ENCODE peak calls at places on chromosomes 2 and 18, in five cellular contexts. B is kidney, Y is glutamatergic neuron, D is stomach, T is RWPE1. P is an unnamed sample.

GRCh38 chr2:86142737-86143257 is 36.8 kb downstream of the PTCD3 start:
- DNase-seq in B (no peak), Y (no peak), D (no peak), T (no peak), P (no peak)

GRCh38 chr2:11680901-11681721 is 11.1 kb upstream of the NTSR2 start:
- DNase-seq in B (no peak), Y (no peak), D (peak), T (no peak), P (no peak)

GRCh38 chr2:16870677-16871076 is 205.0 kb upstream of the CYRIA start:
- DNase-seq in B (no peak), Y (no peak), D (no peak), T (no peak), P (no peak)

GRCh38 chr2:55111570-55112228 is 61.4 kb upstream of the RTN4 start:
- DNase-seq in B (peak), Y (peak), D (peak), T (peak), P (no peak)

GRCh38 chr2:16565481-16565880 is 100.2 kb downstream of the CYRIA start:
- DNase-seq in B (no peak), Y (no peak), D (no peak), T (no peak), P (no peak)

GRCh38 chr2:30234180-30234971 is 3.0 kb downstream of the LBH start:
- DNase-seq in B (no peak), Y (no peak), D (peak), T (peak), P (no peak)

GRCh38 chr2:119784876-119785275 is 25.2 kb downstream of the PTPN4 start:
- DNase-seq in B (no peak), Y (no peak), D (no peak), T (no peak), P (no peak)

GRCh38 chr2:127604986-127605385 is 41.0 kb upstream of the GPR17 start:
- DNase-seq in B (no peak), Y (no peak), D (peak), T (no peak), P (no peak)

GRCh38 chr2:75416420-75417342 is 144.1 kb downstream of the EVA1A start:
- DNase-seq in B (no peak), Y (no peak), D (no peak), T (no peak), P (no peak)

GRCh38 chr2:27049422-27050280 is 1.8 kb upstream of the AGBL5 start:
- DNase-seq in B (peak), Y (peak), D (no peak), T (peak), P (no peak)

GRCh38 chr2:101200714-101201113 is 49.5 kb upstream of the TBC1D8 start:
- DNase-seq in B (no peak), Y (no peak), D (no peak), T (peak), P (no peak)

GRCh38 chr2:219521066-219521880 is 7.0 kb downstream of the ASIC4 start:
- DNase-seq in B (no peak), Y (peak), D (no peak), T (peak), P (no peak)

GRCh38 chr18:27223570-27224340 is 38.6 kb upstream of the CHST9 start:
- DNase-seq in B (no peak), Y (peak), D (no peak), T (no peak), P (no peak)

GRCh38 chr18:31489311-31489710 is 8.7 kb upstream of the DSG2 start:
- DNase-seq in B (no peak), Y (no peak), D (no peak), T (no peak), P (no peak)

GRCh38 chr2:234074751-234075520 is 24.4 kb downstream of the SPP2 start:
- DNase-seq in B (no peak), Y (no peak), D (no peak), T (no peak), P (no peak)

GRCh38 chr18:59385191-59385590 is 26.1 kb upstream of the LMAN1 start:
- DNase-seq in B (no peak), Y (no peak), D (no peak), T (no peak), P (no peak)

GRCh38 chr2:85504434-85505261 is 34.3 kb upstream of the MAT2A start:
- DNase-seq in B (no peak), Y (peak), D (peak), T (peak), P (no peak)

GRCh38 chr2:209526541-209526940 is 102.7 kb downstream of the MAP2 start:
- DNase-seq in B (no peak), Y (no peak), D (no peak), T (no peak), P (no peak)

GRCh38 chr2:170975127-170975942 is 46.3 kb downstream of the GORASP2 start:
- DNase-seq in B (no peak), Y (no peak), D (no peak), T (no peak), P (no peak)

GRCh38 chr2:62568074-62568473 is 62.1 kb upstream of the TMEM17 start:
- DNase-seq in B (no peak), Y (no peak), D (no peak), T (no peak), P (no peak)

GRCh38 chr18:8339958-8340357 is 269.3 kb upstream of the RAB12 start:
- DNase-seq in B (no peak), Y (no peak), D (no peak), T (no peak), P (no peak)

GRCh38 chr2:122539311-122539710 is 783.9 kb downstream of the TSN start:
- DNase-seq in B (no peak), Y (no peak), D (no peak), T (no peak), P (no peak)
- TF ChIP-seq CTCF in B (no peak), Y (no peak), D (no peak), T (no peak), P (no peak)

DNA sequence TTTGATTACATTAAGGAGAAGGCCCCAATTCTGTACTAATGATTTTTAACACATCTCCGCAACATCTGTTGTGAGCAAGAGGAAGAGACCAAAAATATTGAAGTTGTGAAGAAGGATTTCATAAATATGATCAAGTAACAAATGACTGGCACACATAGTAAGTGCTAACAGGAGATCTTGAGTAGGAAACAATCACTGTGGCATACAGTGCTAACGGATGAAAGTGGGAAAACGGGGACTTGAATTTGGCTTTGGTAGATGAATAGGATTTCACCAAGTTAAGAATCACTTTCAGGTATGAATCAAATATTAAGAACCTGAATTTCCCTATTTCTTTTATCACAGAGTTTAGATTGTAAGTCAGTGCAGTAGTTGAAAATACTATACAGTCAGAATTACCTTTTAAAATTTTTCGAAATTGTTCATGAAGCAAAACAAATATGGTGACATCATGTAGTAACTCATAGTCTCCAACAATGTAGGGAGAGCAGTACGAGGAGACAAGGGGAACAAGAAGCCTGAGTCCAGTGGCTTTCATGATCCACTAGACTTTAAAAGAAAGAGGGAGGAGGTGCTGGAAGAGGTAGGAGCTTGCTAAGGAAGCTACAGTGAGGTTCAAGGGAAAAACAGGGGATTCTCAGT is 16.3 kb downstream of the CWC22 start:
- DNase-seq in B (no peak), Y (no peak), D (no peak), T (no peak), P (no peak)
- TF ChIP-seq CTCF in B (no peak), Y (no peak), D (no peak), T (no peak), P (no peak)

DNA sequence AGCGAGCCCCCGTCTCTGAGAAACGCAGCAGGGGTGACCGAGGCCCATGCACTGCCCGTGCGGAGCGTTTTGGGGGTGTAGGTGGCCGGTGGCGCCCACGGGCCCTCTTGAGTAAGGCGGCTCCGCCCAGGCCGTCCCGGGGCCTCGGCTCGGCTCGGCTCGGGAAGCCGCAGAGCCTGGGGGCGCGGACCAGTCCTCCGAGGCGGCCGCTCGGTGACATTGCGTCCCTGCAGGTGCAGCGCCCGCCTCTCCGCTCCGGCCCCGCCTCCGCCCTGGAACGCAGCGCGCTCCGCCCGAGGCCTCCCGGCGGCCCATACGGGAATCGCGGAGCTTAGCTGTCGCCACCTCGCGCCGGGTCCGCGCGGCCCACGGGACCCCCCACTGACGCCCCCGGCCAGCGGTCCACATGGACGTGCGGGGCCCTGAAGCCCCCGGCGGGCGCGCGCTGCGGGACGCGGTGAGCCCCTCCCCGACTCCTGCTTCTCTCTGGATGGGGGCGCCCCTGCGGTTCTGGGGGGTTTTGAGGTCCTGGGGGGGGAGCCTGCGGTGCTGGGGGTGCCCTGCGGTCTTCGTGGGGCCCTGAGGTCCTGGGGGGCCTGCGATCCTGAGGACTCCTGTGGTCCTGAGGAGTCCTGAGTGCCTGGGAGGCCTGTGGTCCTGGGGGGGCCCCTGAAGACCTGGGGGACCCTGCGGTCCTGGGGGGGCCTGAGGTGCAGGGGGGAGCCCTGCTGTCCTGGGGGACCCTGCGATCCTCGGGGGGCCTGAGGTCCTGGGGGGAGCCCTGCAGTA is at the start of gene HSBP1L1:
- DNase-seq in B (peak), Y (peak), D (peak), T (peak), P (no peak)
- TF ChIP-seq CTCF in B (no peak), Y (no peak), D (peak), T (peak), P (peak)

DNA sequence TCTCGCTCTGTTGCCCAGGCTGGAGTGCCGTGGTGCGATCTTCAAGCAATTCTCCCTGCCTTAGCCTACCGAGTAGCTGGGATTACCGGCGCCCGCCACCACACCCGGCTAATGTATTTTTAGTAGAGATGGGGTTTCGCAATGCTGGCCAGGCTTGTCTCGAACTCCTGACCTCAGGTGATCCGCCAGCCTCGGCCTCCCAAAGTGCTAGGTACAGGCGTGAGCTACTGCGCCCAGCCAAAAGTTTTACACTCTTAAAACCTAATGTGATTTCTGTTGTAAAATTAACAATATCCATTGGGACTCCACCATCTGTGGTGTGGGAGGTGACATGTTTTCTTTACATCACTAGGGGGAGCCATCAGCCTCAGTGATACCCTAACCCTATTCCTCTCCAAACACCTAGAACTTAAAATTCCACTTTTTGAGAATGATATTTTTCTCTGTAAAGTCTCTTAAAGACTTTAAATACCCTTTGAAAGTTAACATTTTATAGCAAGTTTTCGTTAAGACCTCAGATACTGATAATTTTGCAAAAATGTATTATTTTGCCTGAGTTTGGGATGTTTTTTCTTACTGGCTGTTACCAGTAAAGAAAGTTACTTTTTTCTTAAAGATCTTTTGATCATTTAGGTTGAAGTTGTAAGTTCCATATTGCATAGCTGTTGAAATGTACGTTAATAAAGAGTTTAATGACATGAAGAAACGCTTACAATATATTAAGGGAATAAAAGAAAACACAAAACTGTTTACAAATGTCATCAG is 11.6 kb upstream of the EIF2AK2 start:
- DNase-seq in B (no peak), Y (no peak), D (no peak), T (peak), P (no peak)
- TF ChIP-seq CTCF in B (peak), Y (peak), D (peak), T (peak), P (peak)

DNA sequence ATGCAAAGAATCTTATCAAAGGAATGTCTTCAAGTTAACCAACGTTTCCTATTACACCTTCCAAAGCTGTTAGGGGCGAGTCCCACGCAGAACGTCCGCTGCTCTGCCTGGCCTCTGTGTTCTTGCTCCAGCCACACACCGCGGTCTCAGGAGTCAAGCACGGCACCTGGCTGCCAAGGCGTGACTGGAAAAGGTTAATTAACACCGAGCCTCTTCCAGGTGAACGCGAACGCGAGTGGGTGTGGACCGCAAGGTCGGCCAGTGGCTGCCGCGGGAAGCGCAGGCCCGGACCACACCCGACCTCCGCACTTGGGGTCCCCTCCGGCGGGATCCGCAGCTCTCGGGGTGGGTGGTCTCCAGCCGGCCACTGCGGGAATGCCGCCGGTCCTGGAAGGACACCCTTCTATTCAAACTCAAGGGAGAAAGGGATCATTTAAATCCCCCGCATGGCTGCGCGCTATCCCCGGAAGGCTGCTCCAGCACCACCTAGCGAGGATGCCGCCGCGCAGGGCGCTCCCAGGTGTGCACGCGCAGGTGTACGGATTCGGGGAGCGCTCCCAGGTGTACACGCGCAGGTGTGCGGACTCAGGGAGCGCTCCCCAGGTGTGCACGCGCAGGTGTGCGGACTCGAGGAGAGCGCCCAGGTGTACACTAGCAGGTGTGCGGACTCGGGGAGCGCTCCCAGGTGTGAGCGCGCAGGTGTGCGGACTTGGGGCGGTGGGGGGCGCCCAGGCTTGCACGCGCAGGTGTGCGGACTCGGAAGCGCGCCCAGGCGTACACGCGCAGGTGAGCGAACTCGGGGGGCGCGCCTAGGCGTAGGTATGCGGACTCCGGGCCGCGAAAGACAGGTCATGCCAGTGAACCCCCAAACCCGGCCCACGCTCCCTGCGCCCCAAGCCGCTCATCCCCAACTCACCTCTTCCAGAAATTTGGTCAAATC is 662 bp downstream of the CYB5A start:
- DNase-seq in B (peak), Y (no peak), D (peak), T (peak), P (no peak)
- TF ChIP-seq CTCF in B (peak), Y (no peak), D (no peak), T (no peak), P (no peak)

GRCh38 chr2:81327916-81328315 is 1023.4 kb upstream of the LRRTM1 start:
- DNase-seq in B (no peak), Y (no peak), D (no peak), T (no peak), P (no peak)

GRCh38 chr2:81328968-81329367 is 1024.4 kb upstream of the LRRTM1 start:
- DNase-seq in B (no peak), Y (no peak), D (no peak), T (no peak), P (no peak)

GRCh38 chr2:81324046-81324445 is 1019.5 kb upstream of the LRRTM1 start:
- DNase-seq in B (no peak), Y (no peak), D (no peak), T (no peak), P (no peak)
- TF ChIP-seq CTCF in B (peak), Y (peak), D (peak), T (peak), P (peak)

DNA sequence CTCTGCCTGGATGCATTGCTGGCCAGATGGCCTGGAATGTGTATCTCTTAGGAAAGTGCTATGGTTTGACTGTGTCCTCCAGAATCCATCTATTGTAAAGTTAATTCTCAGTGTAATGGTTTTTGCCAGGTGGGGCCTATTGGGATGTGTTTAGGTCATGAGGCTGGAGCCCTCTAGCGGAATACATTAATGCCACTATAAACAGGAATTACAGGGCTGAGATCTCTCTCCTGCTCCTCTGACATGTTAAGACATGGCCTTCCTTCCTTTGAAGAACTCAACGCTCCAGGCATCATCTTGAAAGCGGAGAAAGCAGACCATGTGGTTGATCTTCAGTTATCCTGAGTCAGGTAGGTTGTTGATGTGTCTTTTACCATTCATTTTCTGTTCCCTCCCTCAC is 276.4 kb downstream of the RPIA start:
- DNase-seq in B (no peak), Y (no peak), D (no peak), T (peak), P (no peak)
- TF ChIP-seq CTCF in B (no peak), Y (no peak), D (no peak), T (no peak), P (no peak)

DNA sequence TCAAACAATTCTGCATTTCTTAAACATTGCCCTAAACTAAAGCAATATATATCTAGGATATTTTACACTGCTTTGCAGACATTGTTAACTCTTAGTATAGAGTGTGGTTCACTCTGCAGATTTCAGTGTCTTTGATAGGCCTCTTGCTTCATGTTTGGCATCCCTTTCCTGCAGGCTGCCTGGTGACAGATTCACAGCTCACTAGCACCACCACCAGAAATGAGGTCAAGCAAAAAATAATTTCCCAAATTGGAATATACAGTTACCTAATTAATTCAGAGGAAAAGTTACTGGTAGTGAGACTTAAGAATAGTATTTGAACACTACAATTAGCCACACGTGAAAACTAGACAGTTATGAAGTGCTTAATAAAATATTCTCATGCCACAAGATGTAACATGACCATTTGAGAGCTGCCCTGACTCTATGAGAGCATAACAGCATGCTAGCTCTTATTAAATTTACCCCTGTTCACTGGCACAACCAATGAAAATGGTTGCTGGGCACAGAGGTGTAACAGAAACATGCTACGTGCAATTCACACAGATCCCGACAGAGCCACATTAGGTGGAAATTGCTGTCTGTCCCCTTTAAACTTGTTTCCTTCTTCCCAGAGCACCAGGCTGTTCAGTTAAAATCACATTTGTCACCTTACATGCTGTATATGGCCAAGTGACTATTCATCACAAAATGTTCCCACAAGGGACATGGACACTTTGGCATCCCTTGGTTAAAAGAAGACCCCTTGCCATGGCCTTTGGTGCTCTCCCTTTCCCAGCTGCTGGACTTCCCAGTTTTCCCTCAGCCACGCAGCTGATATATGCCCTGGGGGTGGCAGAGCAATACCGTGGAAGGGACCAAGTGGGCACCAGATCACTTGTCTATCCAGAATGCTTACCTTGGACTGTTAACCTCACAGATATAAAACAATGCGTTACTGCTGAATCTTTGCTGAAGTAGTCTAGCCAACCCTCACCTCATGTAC is 35.7 kb downstream of the PAIP2B start:
- DNase-seq in B (no peak), Y (no peak), D (no peak), T (peak), P (no peak)
- TF ChIP-seq CTCF in B (no peak), Y (peak), D (no peak), T (peak), P (peak)

DNA sequence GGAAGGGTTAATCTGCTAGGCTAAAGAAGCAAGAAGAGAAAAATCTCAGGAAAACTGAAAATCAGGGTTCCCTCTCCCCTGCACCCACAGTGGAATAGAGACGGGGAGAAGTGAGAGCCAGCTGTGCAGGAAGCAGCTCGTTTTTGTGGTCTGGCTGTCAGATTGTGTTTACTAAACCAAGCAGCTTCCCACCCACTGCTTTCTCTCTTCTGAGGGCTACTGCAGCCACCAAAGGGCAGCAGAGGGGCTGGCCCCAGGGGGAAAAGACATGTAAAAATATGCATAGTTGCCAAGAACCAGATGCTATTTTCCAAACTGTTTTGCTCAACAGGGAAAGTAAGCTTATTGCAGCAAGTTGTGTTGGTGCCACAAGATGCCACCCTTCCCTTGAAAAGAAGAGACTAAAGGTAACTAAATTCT is 72.6 kb upstream of the THUMPD2 start:
- DNase-seq in B (peak), Y (peak), D (no peak), T (no peak), P (no peak)
- TF ChIP-seq CTCF in B (no peak), Y (no peak), D (no peak), T (no peak), P (no peak)

P was measured in type B pancreatic cell.